ENCODE peak calls at places on chromosome 4, in four cellular contexts. One of them, this sample, is unnamed.

GRCh38 chr4:1462009-1462767 is 55.9 kb upstream of the NKX1-1 start:
- DNase-seq in IMR-90: no peak
- DNase-seq in neuronal stem cell: no peak
- DNase-seq in H1: no peak
- DNase-seq in this sample: no peak

GRCh38 chr4:81807927-81808672 is 336.4 kb upstream of the RASGEF1B start:
- DNase-seq in IMR-90: no peak
- DNase-seq in neuronal stem cell: no peak
- DNase-seq in H1: no peak
- DNase-seq in this sample: peak; percentile 9

GRCh38 chr4:164536829-164537228 is 217.1 kb upstream of the SMIM31 start:
- DNase-seq in IMR-90: peak; percentile 7
- DNase-seq in neuronal stem cell: no peak
- DNase-seq in H1: no peak
- DNase-seq in this sample: peak; percentile 11

GRCh38 chr4:40585201-40585789 is 44.4 kb downstream of the RBM47 start:
- DNase-seq in IMR-90: no peak
- DNase-seq in neuronal stem cell: no peak
- DNase-seq in H1: no peak
- DNase-seq in this sample: no peak

GRCh38 chr4:10716163-10716562 is 31.6 kb upstream of the CLNK start:
- DNase-seq in IMR-90: no peak
- DNase-seq in neuronal stem cell: no peak
- DNase-seq in H1: no peak
- DNase-seq in this sample: no peak

GRCh38 chr4:109301691-109302365 is 630 bp downstream of the COL25A1 start:
- DNase-seq in IMR-90: no peak
- DNase-seq in neuronal stem cell: no peak
- DNase-seq in H1: peak; percentile 55
- DNase-seq in this sample: peak; percentile 17

GRCh38 chr4:122898370-122899150 is 23.8 kb downstream of the NUDT6 start:
- DNase-seq in IMR-90: peak; percentile 92
- DNase-seq in neuronal stem cell: no peak
- DNase-seq in H1: no peak
- DNase-seq in this sample: no peak

GRCh38 chr4:102334624-102335023 is 10.7 kb downstream of the SLC39A8 start:
- DNase-seq in IMR-90: no peak
- DNase-seq in neuronal stem cell: no peak
- DNase-seq in H1: no peak
- DNase-seq in this sample: no peak

GRCh38 chr4:125765936-125766335 is 451.2 kb downstream of the FAT4 start:
- DNase-seq in IMR-90: peak; percentile 61
- DNase-seq in neuronal stem cell: no peak
- DNase-seq in H1: no peak
- DNase-seq in this sample: no peak

GRCh38 chr4:108337923-108338322 is 169.2 kb upstream of the LEF1 start:
- DNase-seq in IMR-90: peak; percentile 10
- DNase-seq in neuronal stem cell: no peak
- DNase-seq in H1: no peak
- DNase-seq in this sample: peak; percentile 8

GRCh38 chr4:9996319-9997110 is 24.8 kb downstream of the SLC2A9 start:
- DNase-seq in IMR-90: peak; percentile 45
- DNase-seq in neuronal stem cell: no peak
- DNase-seq in H1: no peak
- DNase-seq in this sample: no peak

GRCh38 chr4:111802191-111802590 is 343.1 kb upstream of the FAM241A start:
- DNase-seq in IMR-90: no peak
- DNase-seq in neuronal stem cell: no peak
- DNase-seq in H1: no peak
- DNase-seq in this sample: no peak

GRCh38 chr4:73419106-73420038 is 15.3 kb downstream of the ALB start:
- DNase-seq in IMR-90: no peak
- DNase-seq in neuronal stem cell: no peak
- DNase-seq in H1: no peak
- DNase-seq in this sample: no peak

GRCh38 chr4:85555210-85555609 is 80.3 kb downstream of the ARHGAP24 start:
- DNase-seq in IMR-90: no peak
- DNase-seq in neuronal stem cell: no peak
- DNase-seq in H1: no peak
- DNase-seq in this sample: no peak

GRCh38 chr4:75285837-75286236 is 228.4 kb downstream of the RCHY1 start:
- DNase-seq in IMR-90: no peak
- DNase-seq in neuronal stem cell: no peak
- DNase-seq in H1: no peak
- DNase-seq in this sample: no peak

GRCh38 chr4:112889619-112890294 is 159.7 kb upstream of the ANK2 start:
- DNase-seq in IMR-90: peak; percentile 6
- DNase-seq in neuronal stem cell: no peak
- DNase-seq in H1: no peak
- DNase-seq in this sample: no peak

GRCh38 chr4:147481577-147482109 is 746 bp downstream of the EDNRA start:
- DNase-seq in IMR-90: no peak
- DNase-seq in neuronal stem cell: peak; percentile 20
- DNase-seq in H1: peak; percentile 61
- DNase-seq in this sample: peak; percentile 54

GRCh38 chr4:104890598-104890997 is 256.1 kb upstream of the TET2 start:
- DNase-seq in IMR-90: no peak
- DNase-seq in neuronal stem cell: no peak
- DNase-seq in H1: no peak
- DNase-seq in this sample: no peak

GRCh38 chr4:126097155-126097554 is 782.4 kb downstream of the FAT4 start:
- DNase-seq in IMR-90: no peak
- DNase-seq in neuronal stem cell: no peak
- DNase-seq in H1: no peak
- DNase-seq in this sample: no peak

GRCh38 chr4:92265798-92266197 is 38.0 kb upstream of the GRID2 start:
- DNase-seq in IMR-90: no peak
- DNase-seq in neuronal stem cell: no peak
- DNase-seq in H1: no peak
- DNase-seq in this sample: no peak

GRCh38 chr4:151415978-151416377 is 7.0 kb downstream of the FHIP1A start:
- DNase-seq in IMR-90: peak; percentile 50
- DNase-seq in neuronal stem cell: no peak
- DNase-seq in H1: no peak
- DNase-seq in this sample: no peak

GRCh38 chr4:184647391-184648101 is 1.7 kb downstream of the CASP3 start:
- DNase-seq in IMR-90: peak; percentile 62
- DNase-seq in neuronal stem cell: no peak
- DNase-seq in H1: no peak
- DNase-seq in this sample: peak; percentile 30

GRCh38 chr4:20255823-20256222 is 4.1 kb downstream of the SLIT2 start:
- DNase-seq in IMR-90: no peak
- DNase-seq in neuronal stem cell: no peak
- DNase-seq in H1: no peak
- DNase-seq in this sample: peak; percentile 25

GRCh38 chr4:127641524-127641923 is 8.8 kb downstream of the INTU start:
- DNase-seq in IMR-90: peak; percentile 15
- DNase-seq in neuronal stem cell: no peak
- DNase-seq in H1: no peak
- DNase-seq in this sample: no peak

GRCh38 chr4:95547708-95548471 is 883 bp downstream of the UNC5C start:
- DNase-seq in IMR-90: no peak
- DNase-seq in neuronal stem cell: peak; percentile 46
- DNase-seq in H1: peak; percentile 75
- DNase-seq in this sample: no peak

DNA sequence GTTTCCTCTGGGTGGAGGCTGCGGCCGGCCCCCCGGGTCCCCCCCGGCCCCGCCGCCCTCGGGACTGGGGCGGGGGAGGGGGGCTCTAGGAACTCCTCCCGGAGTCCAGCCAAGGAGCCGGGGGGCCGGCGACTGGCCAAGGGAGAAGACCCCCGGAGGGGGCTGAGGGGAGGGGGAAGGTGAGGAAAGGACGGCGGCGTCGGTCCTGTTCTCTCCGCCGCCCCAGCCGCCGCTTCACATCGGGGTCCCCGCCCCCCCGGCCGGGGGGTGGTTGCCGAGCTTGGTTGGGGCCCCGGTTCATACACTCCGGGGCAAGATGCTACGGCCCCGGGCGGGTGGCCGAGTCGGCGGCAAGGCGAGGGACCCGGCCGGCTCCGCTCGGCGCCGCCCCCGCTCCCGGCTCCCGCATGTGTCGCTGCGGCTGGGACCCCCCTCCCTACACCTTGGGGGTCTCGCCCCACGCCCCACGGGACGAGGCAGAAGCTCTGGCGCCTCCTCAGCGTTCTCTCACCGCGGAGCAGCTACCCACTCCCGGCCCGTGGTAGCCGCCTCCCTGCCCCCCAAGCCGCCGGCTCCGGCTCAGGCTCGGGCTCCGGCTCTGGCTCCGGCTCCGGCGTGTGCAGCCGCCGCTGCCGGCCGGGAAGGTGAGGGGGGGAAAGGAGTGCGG is 523 bp downstream of the FBXW7 start:
- DNase-seq in IMR-90: no peak
- DNase-seq in neuronal stem cell: no peak
- DNase-seq in H1: peak; percentile 49
- DNase-seq in this sample: no peak
- H3K18ac ChIP-seq in IMR-90: no peak overlapping the region
- H3K18ac ChIP-seq in neuronal stem cell: peak overlapping the region; percentile 93
- H3K18ac ChIP-seq in H1: no peak overlapping the region
- H3K18ac ChIP-seq in this sample: peak overlapping the region; percentile 8

GRCh38 chr4:8428288-8429097 is 12.0 kb downstream of the ACOX3 start:
- DNase-seq in IMR-90: peak; percentile 80
- DNase-seq in neuronal stem cell: peak; percentile 91
- DNase-seq in H1: peak; percentile 100
- DNase-seq in this sample: peak; percentile 93

GRCh38 chr4:8431553-8431952 is 9.0 kb downstream of the ACOX3 start:
- DNase-seq in IMR-90: no peak
- DNase-seq in neuronal stem cell: no peak
- DNase-seq in H1: no peak
- DNase-seq in this sample: no peak

GRCh38 chr4:8427262-8427661 is 13.3 kb downstream of the ACOX3 start:
- DNase-seq in IMR-90: no peak
- DNase-seq in neuronal stem cell: no peak
- DNase-seq in H1: no peak
- DNase-seq in this sample: no peak

GRCh38 chr4:8422786-8423185 is 17.7 kb downstream of the ACOX3 start:
- DNase-seq in IMR-90: no peak
- DNase-seq in neuronal stem cell: no peak
- DNase-seq in H1: no peak
- DNase-seq in this sample: no peak

GRCh38 chr4:8427761-8428287 is 12.7 kb downstream of the ACOX3 start:
- DNase-seq in IMR-90: peak; percentile 33
- DNase-seq in neuronal stem cell: no peak
- DNase-seq in H1: no peak
- DNase-seq in this sample: peak; percentile 58
- H2BK120ac ChIP-seq in IMR-90: no peak overlapping the region
- H2BK120ac ChIP-seq in neuronal stem cell: no peak overlapping the region
- H2BK120ac ChIP-seq in H1: no peak overlapping the region
- H2BK120ac ChIP-seq in this sample: peak overlapping the region; percentile 10

GRCh38 chr4:42627887-42628646 is 28.8 kb downstream of the ATP8A1 start:
- DNase-seq in IMR-90: no peak
- DNase-seq in neuronal stem cell: no peak
- DNase-seq in H1: no peak
- DNase-seq in this sample: peak; percentile 19

GRCh38 chr4:42628740-42629139 is 28.2 kb downstream of the ATP8A1 start:
- DNase-seq in IMR-90: no peak
- DNase-seq in neuronal stem cell: no peak
- DNase-seq in H1: no peak
- DNase-seq in this sample: no peak

GRCh38 chr4:42630908-42631307 is 26.0 kb downstream of the ATP8A1 start:
- DNase-seq in IMR-90: no peak
- DNase-seq in neuronal stem cell: no peak
- DNase-seq in H1: no peak
- DNase-seq in this sample: no peak

GRCh38 chr4:42626629-42627028 is 30.3 kb downstream of the ATP8A1 start:
- DNase-seq in IMR-90: no peak
- DNase-seq in neuronal stem cell: no peak
- DNase-seq in H1: no peak
- DNase-seq in this sample: no peak

DNA sequence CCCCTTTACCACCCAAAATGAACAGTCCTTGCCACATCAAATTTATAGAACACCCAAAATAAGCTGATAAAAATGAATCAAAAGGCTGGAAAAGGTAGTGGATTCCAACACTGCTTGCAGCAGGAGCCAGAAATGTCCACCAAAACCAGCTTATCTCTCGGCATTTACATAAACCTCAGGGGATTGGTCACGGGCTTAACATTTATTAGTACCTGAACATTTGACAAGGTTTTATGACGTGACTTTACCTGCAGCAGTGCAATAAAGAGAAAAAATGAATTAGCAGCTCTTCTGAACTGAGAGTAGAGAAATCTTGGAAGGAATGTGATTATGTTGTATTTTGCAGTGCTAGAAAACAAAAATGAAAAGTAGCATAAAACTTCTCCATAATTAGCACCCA is 31.5 kb downstream of the ATP8A1 start:
- DNase-seq in IMR-90: no peak
- DNase-seq in neuronal stem cell: no peak
- DNase-seq in H1: no peak
- DNase-seq in this sample: peak; percentile 23
- H4K8ac ChIP-seq in IMR-90: no peak overlapping the region
- H4K8ac ChIP-seq in neuronal stem cell: no peak overlapping the region
- H4K8ac ChIP-seq in H1: no peak overlapping the region
- H4K8ac ChIP-seq in this sample: no peak overlapping the region

DNA sequence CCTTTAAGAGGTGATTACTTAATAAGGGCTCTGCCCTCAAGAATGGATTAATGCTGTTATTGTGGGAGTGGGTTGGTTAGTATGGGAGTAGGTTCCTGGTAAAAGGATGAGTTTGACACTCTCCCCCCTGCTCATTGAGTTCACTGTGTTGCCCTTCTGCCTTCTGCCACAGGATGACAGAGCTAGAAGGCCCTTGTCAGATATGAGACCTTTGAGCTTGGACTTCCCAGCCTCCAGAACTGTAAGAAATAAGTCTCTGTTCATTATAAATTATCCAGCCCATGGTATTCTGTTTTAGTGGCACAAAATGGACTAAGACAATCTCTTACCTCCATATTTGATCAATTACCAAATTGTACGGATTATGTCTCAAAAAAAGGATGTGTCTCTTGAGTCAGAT is 114.3 kb upstream of the NAP1L5 start:
- DNase-seq in IMR-90: no peak
- DNase-seq in neuronal stem cell: no peak
- DNase-seq in H1: no peak
- DNase-seq in this sample: no peak
- H3K18ac ChIP-seq in IMR-90: no peak overlapping the region
- H3K18ac ChIP-seq in neuronal stem cell: no peak overlapping the region
- H3K18ac ChIP-seq in H1: no peak overlapping the region
- H3K18ac ChIP-seq in this sample: no peak overlapping the region

This sample was measured in mesendoderm.